ENCODE peak calls at places on chromosomes 3 and 15, in four cellular contexts. One of them, this sample, is unnamed.

GRCh38 chr15:49901867-49902775 is 216.9 kb downstream of the ATP8B4 start:
- DNase-seq in GM12878: no peak
- DNase-seq in endothelial cell of umbilical vein: no peak
- DNase-seq in IMR-90: peak
- DNase-seq in this sample: no peak

GRCh38 chr3:16478516-16478915 is 35.0 kb downstream of the RFTN1 start:
- DNase-seq in GM12878: no peak
- DNase-seq in endothelial cell of umbilical vein: peak
- DNase-seq in IMR-90: peak
- DNase-seq in this sample: no peak

GRCh38 chr3:150145659-150146058 is 175.0 kb upstream of the PFN2 start:
- DNase-seq in IMR-90: peak
- DNase-seq in endothelial cell of umbilical vein: no peak
- DNase-seq in GM12878: no peak
- DNase-seq in this sample: no peak

GRCh38 chr3:138097192-138097829 is 18.1 kb downstream of the DZIP1L start:
- DNase-seq in endothelial cell of umbilical vein: no peak
- DNase-seq in IMR-90: no peak
- DNase-seq in GM12878: no peak
- DNase-seq in this sample: no peak

GRCh38 chr3:136305879-136306278 is 55.7 kb downstream of the PCCB start:
- DNase-seq in GM12878: peak
- DNase-seq in endothelial cell of umbilical vein: peak
- DNase-seq in IMR-90: peak
- DNase-seq in this sample: no peak

GRCh38 chr3:23991236-23992050 is 46.4 kb downstream of the NR1D2 start:
- DNase-seq in IMR-90: peak
- DNase-seq in endothelial cell of umbilical vein: peak
- DNase-seq in GM12878: no peak
- DNase-seq in this sample: no peak

GRCh38 chr15:36778516-36778915 is 199.1 kb downstream of the CDIN1 start:
- DNase-seq in endothelial cell of umbilical vein: no peak
- DNase-seq in GM12878: no peak
- DNase-seq in IMR-90: peak
- DNase-seq in this sample: no peak

GRCh38 chr3:46566040-46566631 is at the start of gene LRRC2:
- DNase-seq in GM12878: no peak
- DNase-seq in IMR-90: peak
- DNase-seq in endothelial cell of umbilical vein: peak
- DNase-seq in this sample: no peak

GRCh38 chr3:122957707-122958210 is 69.8 kb downstream of the SEMA5B start:
- DNase-seq in GM12878: no peak
- DNase-seq in IMR-90: no peak
- DNase-seq in endothelial cell of umbilical vein: no peak
- DNase-seq in this sample: no peak

GRCh38 chr15:39850436-39850835 is 67.8 kb upstream of the FSIP1 start:
- DNase-seq in GM12878: no peak
- DNase-seq in IMR-90: no peak
- DNase-seq in endothelial cell of umbilical vein: peak
- DNase-seq in this sample: no peak
- TF ChIP-seq FOS in GM12878: no peak
- TF ChIP-seq FOS in IMR-90: no peak
- TF ChIP-seq FOS in endothelial cell of umbilical vein: no peak
- TF ChIP-seq FOS in this sample: no peak

GRCh38 chr3:184466413-184466960 is 86.6 kb downstream of the CHRD start:
- DNase-seq in GM12878: no peak
- DNase-seq in endothelial cell of umbilical vein: peak
- DNase-seq in IMR-90: peak
- DNase-seq in this sample: peak
- TF ChIP-seq FOS in GM12878: no peak
- TF ChIP-seq FOS in endothelial cell of umbilical vein: no peak
- TF ChIP-seq FOS in IMR-90: no peak
- TF ChIP-seq FOS in this sample: no peak

GRCh38 chr3:157436583-157437300 is at the start of gene PTX3:
- DNase-seq in GM12878: no peak
- DNase-seq in endothelial cell of umbilical vein: peak
- DNase-seq in IMR-90: peak
- DNase-seq in this sample: no peak
- TF ChIP-seq FOS in GM12878: no peak
- TF ChIP-seq FOS in endothelial cell of umbilical vein: peak
- TF ChIP-seq FOS in IMR-90: peak
- TF ChIP-seq FOS in this sample: no peak

GRCh38 chr15:46275701-46276100 is 640.9 kb downstream of the SQOR start:
- DNase-seq in GM12878: no peak
- DNase-seq in endothelial cell of umbilical vein: no peak
- DNase-seq in IMR-90: no peak
- DNase-seq in this sample: no peak
- TF ChIP-seq FOS in GM12878: no peak
- TF ChIP-seq FOS in endothelial cell of umbilical vein: no peak
- TF ChIP-seq FOS in IMR-90: no peak
- TF ChIP-seq FOS in this sample: no peak

DNA sequence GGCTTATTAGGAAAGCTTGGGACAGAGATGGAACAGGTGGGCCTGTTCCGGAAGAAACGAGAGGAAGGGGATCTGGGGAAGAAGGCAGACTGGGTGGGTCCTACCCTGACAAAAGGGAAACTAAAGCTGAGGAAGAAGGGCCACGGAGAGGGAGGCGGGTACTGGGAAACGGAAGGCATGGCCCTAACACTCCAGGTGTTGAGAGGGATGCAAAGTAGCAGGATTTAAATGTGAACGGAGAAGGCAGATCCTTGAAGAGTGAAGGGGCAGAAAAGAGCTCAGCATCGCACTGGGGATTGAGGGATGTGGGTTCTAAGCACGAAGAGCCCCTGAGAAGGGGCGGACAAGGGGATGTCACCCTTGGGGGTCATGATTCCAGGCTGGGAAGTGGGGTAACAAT is 735 bp downstream of the STIMATE start:
- DNase-seq in GM12878: no peak
- DNase-seq in endothelial cell of umbilical vein: no peak
- DNase-seq in IMR-90: no peak
- DNase-seq in this sample: no peak
- TF ChIP-seq FOS in GM12878: no peak
- TF ChIP-seq FOS in endothelial cell of umbilical vein: no peak
- TF ChIP-seq FOS in IMR-90: no peak
- TF ChIP-seq FOS in this sample: no peak

DNA sequence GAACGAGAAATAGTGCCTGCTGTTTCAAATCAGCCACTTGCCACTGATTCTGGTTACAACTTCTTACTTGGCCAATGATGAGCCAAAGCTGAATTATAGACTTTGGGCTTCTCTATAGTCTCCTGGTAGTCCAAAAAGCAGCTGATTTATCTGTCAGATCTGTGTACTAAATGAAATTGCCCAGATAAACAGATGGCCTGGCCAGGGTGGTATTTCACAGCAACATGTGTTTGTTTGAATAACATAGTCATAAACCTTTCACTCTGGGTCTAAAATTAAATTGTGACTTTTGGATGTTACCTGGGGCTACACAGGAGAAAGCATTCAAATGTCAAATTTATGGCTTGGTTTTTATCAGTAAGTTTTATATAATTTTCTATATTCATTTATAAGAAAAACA is 147.0 kb downstream of the NECTIN3 start:
- DNase-seq in GM12878: no peak
- DNase-seq in endothelial cell of umbilical vein: no peak
- DNase-seq in IMR-90: no peak
- DNase-seq in this sample: no peak
- TF ChIP-seq FOS in GM12878: no peak
- TF ChIP-seq FOS in endothelial cell of umbilical vein: no peak
- TF ChIP-seq FOS in IMR-90: no peak
- TF ChIP-seq FOS in this sample: no peak

DNA sequence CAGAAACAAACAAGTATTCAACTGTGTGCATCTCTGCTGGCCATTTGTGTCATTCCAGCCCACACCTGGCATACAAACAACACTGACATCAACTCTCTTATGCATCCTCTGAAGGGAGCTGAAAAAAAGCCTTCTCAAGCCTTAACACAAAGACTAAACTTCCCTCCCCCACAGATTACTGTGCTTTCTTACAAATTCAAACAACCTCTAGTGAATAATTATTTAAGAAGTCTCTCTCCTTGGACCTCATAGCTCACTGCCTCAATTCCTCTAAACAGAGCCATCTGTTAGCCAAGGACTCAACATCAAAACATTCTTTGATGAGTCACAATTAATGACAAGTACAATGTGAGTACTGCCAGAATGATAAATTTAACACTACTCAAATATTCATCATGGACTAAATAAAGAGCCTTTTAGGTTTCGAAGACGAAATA is 132.1 kb downstream of the WDR76 start:
- DNase-seq in endothelial cell of umbilical vein: peak
- DNase-seq in GM12878: no peak
- DNase-seq in IMR-90: peak
- DNase-seq in this sample: no peak
- TF ChIP-seq FOS in endothelial cell of umbilical vein: peak
- TF ChIP-seq FOS in GM12878: no peak
- TF ChIP-seq FOS in IMR-90: peak
- TF ChIP-seq FOS in this sample: no peak

GRCh38 chr15:35519536-35520149 is 26.3 kb downstream of the DPH6 start:
- DNase-seq in endothelial cell of umbilical vein: peak
- DNase-seq in GM12878: peak
- DNase-seq in IMR-90: peak
- DNase-seq in this sample: peak
- TF ChIP-seq FOS in endothelial cell of umbilical vein: no peak
- TF ChIP-seq FOS in GM12878: no peak
- TF ChIP-seq FOS in IMR-90: no peak
- TF ChIP-seq FOS in this sample: no peak

GRCh38 chr15:80902298-80902801 is 87.3 kb downstream of the MESD start:
- DNase-seq in IMR-90: no peak
- DNase-seq in GM12878: no peak
- DNase-seq in endothelial cell of umbilical vein: no peak
- DNase-seq in this sample: peak

GRCh38 chr15:80911821-80912220 is 77.8 kb downstream of the MESD start:
- DNase-seq in IMR-90: no peak
- DNase-seq in endothelial cell of umbilical vein: no peak
- DNase-seq in GM12878: no peak
- DNase-seq in this sample: no peak

GRCh38 chr15:80904941-80905532 is 84.6 kb downstream of the MESD start:
- DNase-seq in endothelial cell of umbilical vein: no peak
- DNase-seq in GM12878: no peak
- DNase-seq in IMR-90: peak
- DNase-seq in this sample: no peak

GRCh38 chr15:80906159-80906775 is 83.4 kb downstream of the MESD start:
- DNase-seq in endothelial cell of umbilical vein: no peak
- DNase-seq in GM12878: no peak
- DNase-seq in IMR-90: peak
- DNase-seq in this sample: no peak
- TF ChIP-seq FOS in endothelial cell of umbilical vein: no peak
- TF ChIP-seq FOS in GM12878: no peak
- TF ChIP-seq FOS in IMR-90: no peak
- TF ChIP-seq FOS in this sample: no peak

GRCh38 chr3:126391631-126392030 is 3.1 kb upstream of the CFAP100 start:
- DNase-seq in GM12878: no peak
- DNase-seq in endothelial cell of umbilical vein: no peak
- DNase-seq in IMR-90: no peak
- DNase-seq in this sample: no peak
- TF ChIP-seq FOS in GM12878: no peak
- TF ChIP-seq FOS in endothelial cell of umbilical vein: no peak
- TF ChIP-seq FOS in IMR-90: no peak
- TF ChIP-seq FOS in this sample: no peak

This sample was measured in K562.